ENCODE peak calls at places on chromosomes 13 and 19, in eight cellular contexts. One of them, this sample, is unnamed. For H3K4me1, the result is how much of the 10 kb centered on the place peaks cover.

GRCh38 chr13:98315466-98315865 is 138.4 kb upstream of the RNF113B start:
- DNase-seq in K562: no peak
- DNase-seq in body of pancreas: no peak
- DNase-seq in Peyer's patch: no peak
- DNase-seq in heart left ventricle: no peak
- DNase-seq in right lobe of liver: no peak
- DNase-seq in uterus: no peak
- DNase-seq in A549: no peak
- DNase-seq in this sample: no peak

GRCh38 chr19:16167055-16167454 is 6.3 kb downstream of the CIB3 start:
- DNase-seq in uterus: no peak
- DNase-seq in body of pancreas: no peak
- DNase-seq in Peyer's patch: no peak
- DNase-seq in A549: no peak
- DNase-seq in right lobe of liver: no peak
- DNase-seq in K562: no peak
- DNase-seq in heart left ventricle: no peak
- DNase-seq in this sample: no peak

GRCh38 chr13:32645854-32646253 is 59.6 kb downstream of the PDS5B start:
- DNase-seq in uterus: no peak
- DNase-seq in right lobe of liver: no peak
- DNase-seq in heart left ventricle: no peak
- DNase-seq in K562: no peak
- DNase-seq in A549: no peak
- DNase-seq in body of pancreas: no peak
- DNase-seq in Peyer's patch: no peak
- DNase-seq in this sample: no peak

GRCh38 chr19:14674764-14675163 is at the start of gene ADGRE3:
- DNase-seq in Peyer's patch: no peak
- DNase-seq in A549: no peak
- DNase-seq in uterus: no peak
- DNase-seq in heart left ventricle: no peak
- DNase-seq in body of pancreas: no peak
- DNase-seq in K562: no peak
- DNase-seq in right lobe of liver: no peak
- DNase-seq in this sample: no peak

GRCh38 chr19:10295305-10295846 is 5.6 kb downstream of the ICAM5 start:
- DNase-seq in K562: peak
- DNase-seq in uterus: no peak
- DNase-seq in A549: no peak
- DNase-seq in right lobe of liver: no peak
- DNase-seq in body of pancreas: peak
- DNase-seq in heart left ventricle: peak
- DNase-seq in Peyer's patch: peak
- DNase-seq in this sample: peak

GRCh38 chr13:106997219-106997618 is 429.3 kb upstream of the ARGLU1 start:
- DNase-seq in A549: no peak
- DNase-seq in body of pancreas: no peak
- DNase-seq in heart left ventricle: no peak
- DNase-seq in Peyer's patch: no peak
- DNase-seq in uterus: no peak
- DNase-seq in right lobe of liver: no peak
- DNase-seq in K562: no peak
- DNase-seq in this sample: no peak

GRCh38 chr19:6730941-6731670 is 6.3 kb downstream of the GPR108 start:
- DNase-seq in right lobe of liver: peak
- DNase-seq in heart left ventricle: no peak
- DNase-seq in K562: no peak
- DNase-seq in uterus: no peak
- DNase-seq in A549: no peak
- DNase-seq in Peyer's patch: no peak
- DNase-seq in body of pancreas: no peak
- DNase-seq in this sample: no peak

GRCh38 chr13:34857561-34857960 is 84.5 kb upstream of the NBEA start:
- DNase-seq in Peyer's patch: no peak
- DNase-seq in A549: no peak
- DNase-seq in right lobe of liver: no peak
- DNase-seq in heart left ventricle: no peak
- DNase-seq in uterus: no peak
- DNase-seq in K562: no peak
- DNase-seq in body of pancreas: no peak
- DNase-seq in this sample: no peak

GRCh38 chr13:87129602-87130300 is 541.4 kb upstream of the SLITRK5 start:
- DNase-seq in Peyer's patch: no peak
- DNase-seq in A549: no peak
- DNase-seq in uterus: no peak
- DNase-seq in heart left ventricle: no peak
- DNase-seq in K562: no peak
- DNase-seq in body of pancreas: no peak
- DNase-seq in right lobe of liver: no peak
- DNase-seq in this sample: no peak

GRCh38 chr13:41835871-41836270 is 125.0 kb downstream of the VWA8 start:
- DNase-seq in body of pancreas: no peak
- DNase-seq in A549: no peak
- DNase-seq in uterus: no peak
- DNase-seq in heart left ventricle: no peak
- DNase-seq in Peyer's patch: no peak
- DNase-seq in K562: no peak
- DNase-seq in right lobe of liver: no peak
- DNase-seq in this sample: no peak

GRCh38 chr13:101706651-101707050 is 254.2 kb downstream of the ITGBL1 start:
- DNase-seq in uterus: no peak
- DNase-seq in right lobe of liver: peak
- DNase-seq in body of pancreas: no peak
- DNase-seq in Peyer's patch: no peak
- DNase-seq in heart left ventricle: no peak
- DNase-seq in A549: peak
- DNase-seq in K562: no peak
- DNase-seq in this sample: no peak

GRCh38 chr19:54297759-54298305 is 15.1 kb downstream of the LILRA5 start:
- DNase-seq in Peyer's patch: no peak
- DNase-seq in A549: no peak
- DNase-seq in body of pancreas: no peak
- DNase-seq in K562: peak
- DNase-seq in uterus: no peak
- DNase-seq in heart left ventricle: no peak
- DNase-seq in right lobe of liver: no peak
- DNase-seq in this sample: no peak

GRCh38 chr13:48645845-48646244 is 7.9 kb upstream of the CYSLTR2 start:
- DNase-seq in body of pancreas: no peak
- DNase-seq in K562: no peak
- DNase-seq in A549: no peak
- DNase-seq in heart left ventricle: no peak
- DNase-seq in Peyer's patch: no peak
- DNase-seq in right lobe of liver: no peak
- DNase-seq in uterus: no peak
- DNase-seq in this sample: no peak

GRCh38 chr13:73406454-73406853 is 347.6 kb downstream of the KLF5 start:
- DNase-seq in body of pancreas: no peak
- DNase-seq in heart left ventricle: no peak
- DNase-seq in A549: no peak
- DNase-seq in right lobe of liver: no peak
- DNase-seq in uterus: no peak
- DNase-seq in K562: no peak
- DNase-seq in Peyer's patch: no peak
- DNase-seq in this sample: no peak

GRCh38 chr19:45103200-45103624 is 10.2 kb downstream of the PPP1R37 start:
- DNase-seq in body of pancreas: peak
- DNase-seq in K562: no peak
- DNase-seq in heart left ventricle: no peak
- DNase-seq in right lobe of liver: no peak
- DNase-seq in A549: no peak
- DNase-seq in Peyer's patch: peak
- DNase-seq in uterus: no peak
- DNase-seq in this sample: peak

GRCh38 chr13:80337706-80338105 is 3.2 kb downstream of the SPRY2 start:
- DNase-seq in A549: no peak
- DNase-seq in right lobe of liver: no peak
- DNase-seq in heart left ventricle: no peak
- DNase-seq in K562: no peak
- DNase-seq in body of pancreas: no peak
- DNase-seq in Peyer's patch: no peak
- DNase-seq in uterus: no peak
- DNase-seq in this sample: no peak

GRCh38 chr19:1324792-1325567 is 39.3 kb downstream of the EFNA2 start:
- DNase-seq in A549: peak
- DNase-seq in body of pancreas: peak
- DNase-seq in uterus: peak
- DNase-seq in Peyer's patch: no peak
- DNase-seq in right lobe of liver: no peak
- DNase-seq in heart left ventricle: peak
- DNase-seq in K562: peak
- DNase-seq in this sample: peak

GRCh38 chr19:56193981-56194380 is 3.6 kb downstream of the ZSCAN5B start:
- DNase-seq in Peyer's patch: no peak
- DNase-seq in A549: no peak
- DNase-seq in heart left ventricle: no peak
- DNase-seq in K562: no peak
- DNase-seq in right lobe of liver: no peak
- DNase-seq in uterus: no peak
- DNase-seq in body of pancreas: no peak
- DNase-seq in this sample: no peak

GRCh38 chr19:51111606-51112005 is 3.4 kb upstream of the CTU1 start:
- DNase-seq in heart left ventricle: no peak
- DNase-seq in uterus: no peak
- DNase-seq in K562: no peak
- DNase-seq in A549: peak
- DNase-seq in body of pancreas: no peak
- DNase-seq in Peyer's patch: no peak
- DNase-seq in right lobe of liver: no peak
- DNase-seq in this sample: no peak

GRCh38 chr19:16338470-16339360 is 14.1 kb downstream of the KLF2 start:
- DNase-seq in Peyer's patch: peak
- DNase-seq in right lobe of liver: no peak
- DNase-seq in body of pancreas: peak
- DNase-seq in A549: peak
- DNase-seq in K562: no peak
- DNase-seq in uterus: no peak
- DNase-seq in heart left ventricle: peak
- DNase-seq in this sample: peak

GRCh38 chr13:97234236-97234635 is 12.1 kb downstream of the MBNL2 start:
- DNase-seq in heart left ventricle: no peak
- DNase-seq in right lobe of liver: no peak
- DNase-seq in Peyer's patch: no peak
- DNase-seq in uterus: no peak
- DNase-seq in body of pancreas: no peak
- DNase-seq in K562: no peak
- DNase-seq in A549: no peak
- DNase-seq in this sample: no peak
- H3K4me1 ChIP-seq in heart left ventricle: half or more
- H3K4me1 ChIP-seq in right lobe of liver: under half
- H3K4me1 ChIP-seq in Peyer's patch: under half
- H3K4me1 ChIP-seq in uterus: under half
- H3K4me1 ChIP-seq in body of pancreas: half or more
- H3K4me1 ChIP-seq in K562: under half
- H3K4me1 ChIP-seq in A549: under half
- H3K4me1 ChIP-seq in this sample: under half

GRCh38 chr19:29516821-29517395 is 8.9 kb upstream of the VSTM2B start:
- DNase-seq in K562: no peak
- DNase-seq in uterus: no peak
- DNase-seq in Peyer's patch: no peak
- DNase-seq in heart left ventricle: no peak
- DNase-seq in right lobe of liver: no peak
- DNase-seq in body of pancreas: no peak
- DNase-seq in A549: no peak
- DNase-seq in this sample: no peak

GRCh38 chr19:29516358-29516725 is 9.5 kb upstream of the VSTM2B start:
- DNase-seq in Peyer's patch: no peak
- DNase-seq in right lobe of liver: no peak
- DNase-seq in heart left ventricle: no peak
- DNase-seq in body of pancreas: no peak
- DNase-seq in A549: no peak
- DNase-seq in uterus: no peak
- DNase-seq in K562: no peak
- DNase-seq in this sample: no peak

GRCh38 chr19:29517412-29517811 is 8.4 kb upstream of the VSTM2B start:
- DNase-seq in K562: no peak
- DNase-seq in Peyer's patch: no peak
- DNase-seq in uterus: no peak
- DNase-seq in A549: no peak
- DNase-seq in heart left ventricle: no peak
- DNase-seq in right lobe of liver: no peak
- DNase-seq in body of pancreas: no peak
- DNase-seq in this sample: no peak

GRCh38 chr19:29519146-29519545 is 6.6 kb upstream of the VSTM2B start:
- DNase-seq in heart left ventricle: no peak
- DNase-seq in uterus: no peak
- DNase-seq in K562: no peak
- DNase-seq in Peyer's patch: no peak
- DNase-seq in body of pancreas: no peak
- DNase-seq in right lobe of liver: no peak
- DNase-seq in A549: no peak
- DNase-seq in this sample: no peak

GRCh38 chr19:29517946-29518345 is 7.8 kb upstream of the VSTM2B start:
- DNase-seq in body of pancreas: no peak
- DNase-seq in Peyer's patch: no peak
- DNase-seq in K562: no peak
- DNase-seq in heart left ventricle: no peak
- DNase-seq in right lobe of liver: no peak
- DNase-seq in A549: no peak
- DNase-seq in uterus: no peak
- DNase-seq in this sample: no peak
- TF ChIP-seq POLR2A in body of pancreas: no peak
- TF ChIP-seq POLR2A in Peyer's patch: no peak
- TF ChIP-seq POLR2A in K562: no peak
- TF ChIP-seq POLR2A in heart left ventricle: no peak
- TF ChIP-seq POLR2A in right lobe of liver: no peak
- TF ChIP-seq POLR2A in A549: no peak
- TF ChIP-seq POLR2A in uterus: no peak
- TF ChIP-seq POLR2A in this sample: no peak

GRCh38 chr19:12936582-12936981 is 1.8 kb upstream of the CALR start:
- DNase-seq in Peyer's patch: no peak
- DNase-seq in right lobe of liver: no peak
- DNase-seq in uterus: no peak
- DNase-seq in body of pancreas: no peak
- DNase-seq in K562: no peak
- DNase-seq in heart left ventricle: no peak
- DNase-seq in A549: no peak
- DNase-seq in this sample: no peak
- H3K4me1 ChIP-seq in Peyer's patch: under half
- H3K4me1 ChIP-seq in right lobe of liver: under half
- H3K4me1 ChIP-seq in uterus: under half
- H3K4me1 ChIP-seq in body of pancreas: half or more
- H3K4me1 ChIP-seq in K562: under half
- H3K4me1 ChIP-seq in heart left ventricle: under half
- H3K4me1 ChIP-seq in A549: under half
- H3K4me1 ChIP-seq in this sample: under half

DNA sequence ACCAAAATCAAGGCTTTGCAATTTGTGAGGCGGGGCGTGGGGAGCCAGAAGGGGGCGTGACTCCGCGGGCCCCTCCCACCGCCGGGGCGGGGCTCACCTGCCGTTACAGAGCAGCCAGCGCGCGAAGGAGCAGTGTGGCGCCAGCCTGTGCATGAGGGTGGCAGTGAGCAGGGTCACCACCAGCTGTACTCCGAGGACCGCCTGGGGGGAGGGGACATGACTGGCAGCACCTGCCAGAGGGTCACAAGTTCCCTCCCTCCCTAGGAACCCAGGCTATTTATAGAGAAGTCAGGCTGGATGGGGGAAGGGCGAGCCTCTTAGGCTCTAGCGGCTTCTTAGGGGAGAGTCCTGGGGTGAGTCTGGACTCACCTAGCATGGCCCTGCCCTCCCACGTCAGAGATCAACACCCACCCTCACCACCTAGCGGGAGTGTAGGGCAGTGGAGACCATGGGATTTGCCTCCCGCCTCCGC is 3.6 kb downstream of the TMEM161A start:
- DNase-seq in heart left ventricle: peak
- DNase-seq in uterus: no peak
- DNase-seq in K562: peak
- DNase-seq in Peyer's patch: no peak
- DNase-seq in right lobe of liver: no peak
- DNase-seq in A549: no peak
- DNase-seq in body of pancreas: peak
- DNase-seq in this sample: peak
- TF ChIP-seq POLR2A in heart left ventricle: no peak
- TF ChIP-seq POLR2A in uterus: no peak
- TF ChIP-seq POLR2A in K562: peak
- TF ChIP-seq POLR2A in Peyer's patch: no peak
- TF ChIP-seq POLR2A in right lobe of liver: no peak
- TF ChIP-seq POLR2A in A549: no peak
- TF ChIP-seq POLR2A in body of pancreas: no peak
- TF ChIP-seq POLR2A in this sample: no peak

This sample was measured in testis.